ENCODE peak calls at places on chromosomes 13 and 19, in six cellular contexts. F, P, H, I, X and L are unnamed samples.
A peak's percentile ranks its signal among the peaks of the same experiment; 100 is the strongest.

GRCh38 chr19:40284501-40285352 is at the start of gene AKT2:
- DNase-seq in F (peak; percentile 69), H (no peak), X (peak; percentile 46), I (peak; percentile 83), P (peak; percentile 79), L (peak; percentile 43)

GRCh38 chr19:51295382-51296126 is 15.9 kb upstream of the IGLON5 start:
- DNase-seq in H (no peak), X (no peak), I (no peak), F (no peak), P (no peak), L (no peak)

GRCh38 chr13:73535341-73535740 is 476.5 kb downstream of the KLF5 start:
- DNase-seq in X (no peak), I (no peak), P (no peak), F (no peak), H (no peak), L (no peak)

GRCh38 chr19:45102481-45102880 is 9.5 kb downstream of the PPP1R37 start:
- DNase-seq in P (no peak), F (no peak), I (no peak), H (no peak), X (no peak), L (no peak)

GRCh38 chr13:44352671-44353070 is 21.0 kb upstream of the SERP2 start:
- DNase-seq in F (no peak), I (no peak), H (no peak), X (no peak), P (no peak), L (no peak)

GRCh38 chr13:105921711-105922110 is 613.8 kb downstream of the EFNB2 start:
- DNase-seq in P (no peak), X (no peak), F (no peak), H (no peak), I (no peak), L (no peak)

GRCh38 chr13:73849292-73849691 is 284.9 kb downstream of the KLF12 start:
- DNase-seq in F (no peak), P (peak; percentile 11), I (peak; percentile 21), H (no peak), X (no peak), L (no peak)

GRCh38 chr13:110311721-110312668 is 4.9 kb downstream of the COL4A2 start:
- DNase-seq in I (no peak), H (no peak), X (no peak), P (no peak), F (no peak), L (no peak)

GRCh38 chr13:28339419-28339818 is 155.5 kb downstream of the FLT1 start:
- DNase-seq in P (no peak), H (no peak), I (no peak), X (no peak), F (no peak), L (no peak)

GRCh38 chr19:19329199-19329598 is 8.6 kb downstream of the MAU2 start:
- DNase-seq in P (no peak), H (peak; percentile 50), F (no peak), X (no peak), I (no peak), L (no peak)